ENCODE peak calls at places on chromosomes 4 and X, in seven cellular contexts. L is mesenchymal stem cell, P is SK-N-SH, K is colonic mucosa, G is fibroblast of lung, X is neural progenitor cell, N is neuronal stem cell. H is an unnamed sample.

GRCh38 chr4:69489856-69490255 is 5.8 kb downstream of the UGT2B4 start:
- DNase-seq in N (no peak), P (no peak), X (no peak), L (peak), K (no peak), G (peak), H (no peak)

GRCh38 chr4:18250564-18250963 is 229.0 kb upstream of the LCORL start:
- DNase-seq in N (no peak), K (no peak), G (no peak), L (no peak), X (no peak), P (no peak), H (no peak)

GRCh38 chr4:154985673-154986072 is 204.6 kb downstream of the RBM46 start:
- DNase-seq in G (no peak), P (no peak), N (no peak), X (no peak), K (no peak), L (no peak), H (no peak)

GRCh38 chr4:43886196-43886595 is 562.4 kb downstream of the KCTD8 start:
- DNase-seq in P (no peak), L (no peak), K (no peak), G (no peak), X (no peak), N (no peak), H (no peak)

GRCh38 chr4:94939791-94940530 is 182.2 kb downstream of the BMPR1B start:
- DNase-seq in P (no peak), X (no peak), K (no peak), N (no peak), G (peak), L (no peak), H (no peak)

GRCh38 chr4:148062301-148062950 is 330.5 kb downstream of the ARHGAP10 start:
- DNase-seq in L (no peak), N (no peak), P (no peak), X (no peak), K (no peak), G (no peak), H (peak)

GRCh38 chrX:132071260-132071659 is 48.2 kb downstream of the STK26 start:
- DNase-seq in G (peak), N (no peak), L (peak), X (no peak), P (peak), K (no peak), H (peak)

GRCh38 chr4:69601065-69601464 is 38.4 kb downstream of the UGT2A2 start:
- DNase-seq in P (no peak), K (no peak), L (no peak), G (no peak), X (no peak), N (no peak), H (no peak)

GRCh38 chr4:145739840-145740239 is 59.9 kb downstream of the C4orf51 start:
- DNase-seq in N (no peak), K (peak), X (no peak), G (no peak), L (no peak), P (no peak), H (no peak)

GRCh38 chr4:128311659-128312392 is 24.2 kb upstream of the PGRMC2 start:
- DNase-seq in N (no peak), P (no peak), G (no peak), X (no peak), K (peak), L (no peak), H (no peak)

GRCh38 chrX:13051529-13052172 is 7.2 kb upstream of the FAM9C start:
- DNase-seq in K (no peak), P (no peak), L (no peak), N (no peak), X (no peak), G (peak), H (no peak)

GRCh38 chr4:154332681-154333421 is 158.7 kb downstream of the DCHS2 start:
- DNase-seq in N (no peak), G (peak), K (peak), L (peak), X (peak), P (peak), H (no peak)

GRCh38 chrX:43969504-43970501 is 3.4 kb downstream of the NDP start:
- DNase-seq in X (peak), G (peak), L (peak), N (peak), P (no peak), K (no peak), H (no peak)

GRCh38 chr4:78923459-78924312 is 15.6 kb downstream of the PAQR3 start:
- DNase-seq in L (peak), P (no peak), N (no peak), K (no peak), X (no peak), G (no peak), H (no peak)

GRCh38 chrX:10416424-10416823 is 204.0 kb downstream of the MID1 start:
- DNase-seq in G (no peak), N (no peak), X (no peak), P (no peak), K (no peak), L (no peak), H (no peak)

GRCh38 chr4:15781427-15782095 is 3.4 kb downstream of the CD38 start:
- DNase-seq in X (no peak), N (no peak), G (no peak), L (no peak), K (no peak), P (no peak), H (no peak)

GRCh38 chrX:120672389-120672788 is 42.5 kb upstream of the C1GALT1C1 start:
- DNase-seq in G (peak), L (peak), N (no peak), X (no peak), P (no peak), K (no peak), H (no peak)

GRCh38 chr4:147371661-147372060 is 109.2 kb upstream of the EDNRA start:
- DNase-seq in G (peak), L (no peak), K (no peak), P (no peak), X (no peak), N (no peak), H (no peak)

GRCh38 chr4:101337688-101338087 is 9.6 kb downstream of the PPP3CA start:
- DNase-seq in K (no peak), G (peak), N (no peak), X (no peak), P (no peak), L (peak), H (no peak)

GRCh38 chr4:150009533-150009932 is 68.7 kb upstream of the DCLK2 start:
- DNase-seq in L (no peak), X (no peak), P (no peak), G (peak), K (no peak), N (no peak), H (no peak)

GRCh38 chr4:41281038-41281634 is 24.4 kb downstream of the UCHL1 start:
- DNase-seq in P (peak), N (peak), G (peak), K (peak), X (peak), L (peak), H (peak)

GRCh38 chrX:13074297-13075262 is 30.2 kb upstream of the FAM9C start:
- DNase-seq in L (no peak), X (no peak), K (no peak), N (no peak), G (no peak), P (no peak), H (peak)

GRCh38 chrX:28586291-28586690 is 955 bp upstream of the IL1RAPL1 start:
- DNase-seq in G (peak), P (no peak), N (peak), X (peak), L (peak), K (peak), H (no peak)

GRCh38 chr4:17276821-17277220 is 235.1 kb downstream of the QDPR start:
- DNase-seq in G (peak), X (no peak), N (no peak), P (no peak), K (peak), L (peak), H (peak)

GRCh38 chr4:74964311-74964710 is 31.4 kb downstream of the PARM1 start:
- DNase-seq in L (no peak), K (no peak), N (no peak), X (no peak), G (no peak), P (no peak), H (no peak)

GRCh38 chr4:10008208-10009005 is 12.9 kb downstream of the SLC2A9 start:
- DNase-seq in G (peak), X (no peak), L (no peak), N (no peak), K (no peak), P (peak), H (no peak)

GRCh38 chr4:174749091-174749490 is 80.0 kb downstream of the GLRA3 start:
- DNase-seq in P (no peak), N (no peak), K (no peak), L (no peak), G (peak), X (no peak), H (no peak)

GRCh38 chrX:24963823-24964222 is 51.9 kb downstream of the ARX start:
- DNase-seq in N (no peak), X (no peak), P (no peak), K (no peak), L (no peak), G (peak), H (no peak)

GRCh38 chrX:134377537-134377936 is 82.4 kb upstream of the HPRT1 start:
- DNase-seq in L (peak), K (no peak), X (peak), G (peak), P (peak), N (no peak), H (peak)

GRCh38 chrX:12788645-12789044 is 2.6 kb upstream of the PRPS2 start:
- DNase-seq in K (no peak), P (no peak), N (no peak), G (no peak), L (no peak), X (no peak), H (no peak)

GRCh38 chr4:85956296-85956955 is 403.4 kb downstream of the MAPK10 start:
- DNase-seq in X (no peak), L (no peak), G (no peak), K (no peak), P (no peak), N (no peak), H (no peak)

GRCh38 chr4:184408021-184408710 is 66.2 kb downstream of the IRF2 start:
- DNase-seq in X (peak), G (peak), N (no peak), P (no peak), L (peak), K (no peak), H (no peak)

DNA sequence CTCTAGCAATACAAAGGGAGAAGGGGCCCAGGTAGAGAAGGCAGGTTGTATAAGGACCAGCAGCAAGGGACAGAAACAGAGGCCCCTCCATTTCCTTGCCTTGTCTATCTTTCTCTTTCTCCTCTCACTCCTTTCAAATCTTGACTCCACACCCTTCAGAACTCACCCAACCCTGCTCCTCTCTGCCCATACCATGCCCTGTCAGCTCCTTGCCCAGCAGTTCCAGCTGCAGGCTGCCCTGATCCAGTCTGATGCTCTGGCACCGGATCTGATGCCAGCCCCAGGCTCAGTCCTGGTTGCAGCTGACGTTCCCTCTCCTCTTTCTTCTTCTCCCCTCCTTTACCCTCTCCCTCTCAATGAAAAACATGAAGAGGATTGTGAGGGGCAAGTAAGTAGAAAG is 291.2 kb downstream of the FBXW7 start:
- DNase-seq in P (no peak), X (no peak), K (no peak), N (no peak), L (no peak), G (no peak), H (no peak)
- H3K9ac ChIP-seq in P (no peak), X (no peak), K (no peak), N (no peak), L (no peak), G (no peak), H (no peak)

DNA sequence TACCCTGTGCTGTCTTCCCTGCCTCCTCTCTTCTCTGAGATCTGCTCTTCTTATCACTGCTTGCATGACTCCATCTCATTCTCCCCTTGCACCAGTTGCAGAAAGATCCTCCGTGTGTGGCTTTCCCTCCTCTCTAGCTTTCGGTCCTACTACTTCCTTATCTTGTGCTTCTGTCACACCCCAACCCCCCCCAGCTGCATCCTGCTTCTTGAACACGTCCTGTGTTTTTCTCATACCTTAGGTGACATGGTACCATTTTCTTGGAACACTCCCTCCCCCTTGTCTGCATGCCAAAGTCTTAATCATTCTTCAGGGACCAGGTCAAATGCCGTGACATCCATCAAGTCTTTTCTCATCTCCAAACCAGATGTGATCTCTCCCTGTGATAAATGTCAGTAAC is 46.4 kb downstream of the FHL1 start:
- DNase-seq in K (no peak), N (no peak), P (no peak), L (no peak), X (no peak), G (no peak), H (no peak)
- H3K9ac ChIP-seq in K (no peak), N (no peak), P (no peak), L (no peak), X (no peak), G (no peak), H (no peak)

GRCh38 chr4:1172228-1172851 is at the start of gene SPON2:
- DNase-seq in N (peak), G (peak), X (peak), L (peak), P (peak), K (no peak), H (no peak)
- H3K9ac ChIP-seq in N (peak), G (peak), X (no peak), L (peak), P (no peak), K (peak), H (no peak)

GRCh38 chr4:89368855-89369254 is 61.3 kb upstream of the GPRIN3 start:
- DNase-seq in K (no peak), P (no peak), L (no peak), G (no peak), N (no peak), X (no peak), H (no peak)
- H3K9ac ChIP-seq in K (no peak), P (no peak), L (no peak), G (no peak), N (no peak), X (no peak), H (no peak)

DNA sequence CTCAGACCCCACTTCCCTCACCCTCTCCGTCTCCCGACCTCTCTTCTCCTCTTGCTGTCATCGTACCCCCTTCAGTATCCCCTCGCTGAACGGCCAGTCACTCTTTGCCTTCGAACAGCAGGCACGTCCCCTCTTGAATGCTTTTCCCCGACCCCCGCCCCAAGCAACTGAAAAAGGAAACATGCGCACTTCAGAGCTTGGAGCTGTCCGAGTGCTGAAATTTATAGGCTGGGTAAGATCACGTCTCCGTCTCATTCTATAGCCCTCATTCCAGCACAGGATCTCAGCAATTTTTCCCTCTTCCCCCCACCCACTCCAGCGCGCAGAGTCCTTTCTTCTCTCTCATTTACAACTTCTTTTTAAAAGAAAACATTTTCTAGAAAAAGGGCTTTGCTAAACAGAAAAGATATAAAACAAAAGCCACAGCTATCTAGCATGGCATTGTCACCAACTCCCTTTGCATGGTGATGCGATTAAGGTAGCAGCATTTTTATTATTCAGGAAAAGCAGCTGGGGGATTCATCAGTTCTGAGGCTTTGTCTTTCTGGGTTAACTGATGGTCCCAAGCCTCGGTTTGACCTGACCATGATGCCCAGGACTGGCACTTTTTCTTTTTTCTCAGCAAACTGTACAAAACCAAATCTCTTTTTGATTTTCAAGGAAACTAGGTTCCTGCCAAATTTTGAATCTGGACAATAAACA is at the start of gene GLRA2:
- DNase-seq in L (peak), N (peak), X (peak), G (peak), K (peak), P (no peak), H (peak)
- H3K9ac ChIP-seq in L (no peak), N (no peak), X (no peak), G (no peak), K (no peak), P (no peak), H (no peak)

GRCh38 chrX:78800114-78800513 is 52.6 kb downstream of the LPAR4 start:
- DNase-seq in P (no peak), G (no peak), L (no peak), K (no peak), X (no peak), N (no peak), H (no peak)
- H3K9ac ChIP-seq in P (no peak), G (no peak), L (no peak), K (no peak), X (no peak), N (no peak), H (no peak)

GRCh38 chrX:103817502-103817901 is 14.6 kb downstream of the RAB9B start:
- DNase-seq in X (peak), K (peak), G (no peak), P (peak), N (peak), L (peak), H (peak)

GRCh38 chrX:103805860-103806259 is 26.2 kb downstream of the RAB9B start:
- DNase-seq in G (no peak), X (no peak), K (no peak), N (no peak), L (no peak), P (no peak), H (no peak)

GRCh38 chrX:103806862-103807474 is 25.1 kb downstream of the RAB9B start:
- DNase-seq in N (no peak), P (no peak), X (no peak), K (no peak), G (no peak), L (no peak), H (no peak)

GRCh38 chrX:103811858-103812257 is 20.2 kb downstream of the RAB9B start:
- DNase-seq in G (no peak), P (no peak), K (no peak), N (no peak), L (no peak), X (no peak), H (no peak)
- H3K9ac ChIP-seq in G (no peak), P (no peak), K (no peak), N (no peak), L (no peak), X (no peak), H (no peak)

GRCh38 chr4:70630162-70630561 is 1.6 kb downstream of the ENAM start:
- DNase-seq in X (no peak), N (no peak), K (no peak), P (no peak), L (no peak), G (no peak), H (no peak)
- H3K9ac ChIP-seq in X (no peak), N (no peak), K (no peak), P (no peak), L (no peak), G (no peak), H (no peak)

GRCh38 chr4:8870647-8871416 is 807 bp downstream of the HMX1 start:
- DNase-seq in L (no peak), G (no peak), X (peak), K (no peak), P (peak), N (no peak), H (no peak)
- H3K9ac ChIP-seq in L (no peak), G (no peak), X (no peak), K (no peak), P (no peak), N (peak), H (no peak)